ENCODE peak calls at places on chromosome 5, in seven cellular contexts. A is SK-N-SH, L is HCT116, Q is GM12878, W is K562, T is HepG2, J is H1. M is an unnamed sample.
A peak's percentile ranks its signal among the peaks of the same experiment; 100 is the strongest.

GRCh38 chr5:72208324-72208723 is 101.0 kb downstream of the MAP1B start:
- DNase-seq in A (no peak), L (no peak), Q (no peak), W (no peak), T (no peak), J (no peak), M (no peak)

GRCh38 chr5:10760976-10761841 is at the start of gene DAP:
- DNase-seq in A (peak; percentile 96), L (peak; percentile 51), Q (peak; percentile 63), W (peak; percentile 94), T (peak; percentile 36), J (peak; percentile 87), M (peak; percentile 73)

GRCh38 chr5:160479926-160480325 is 58.3 kb downstream of the PTTG1 start:
- DNase-seq in A (no peak), L (no peak), Q (no peak), W (no peak), T (no peak), J (no peak), M (no peak)

GRCh38 chr5:79025054-79025465 is 40.0 kb upstream of the ARSB start:
- DNase-seq in A (peak; percentile 56), L (peak; percentile 33), Q (no peak), W (peak; percentile 72), T (peak; percentile 41), J (peak; percentile 78), M (peak; percentile 57)

GRCh38 chr5:148653840-148654781 is at the start of gene HTR4:
- DNase-seq in A (peak; percentile 77), L (no peak), Q (no peak), W (no peak), T (no peak), J (peak; percentile 54), M (no peak)

GRCh38 chr5:6979061-6979460 is 265.8 kb downstream of the TENT4A start:
- DNase-seq in A (no peak), L (no peak), Q (no peak), W (no peak), T (no peak), J (no peak), M (no peak)

GRCh38 chr5:51465165-51465564 is 81.9 kb downstream of the ISL1 start:
- DNase-seq in A (peak; percentile 40), L (no peak), Q (no peak), W (no peak), T (no peak), J (no peak), M (no peak)

GRCh38 chr5:151081426-151082273 is 816 bp upstream of the TNIP1 start:
- DNase-seq in A (no peak), L (no peak), Q (no peak), W (peak; percentile 81), T (peak; percentile 65), J (no peak), M (no peak)

GRCh38 chr5:14806452-14806851 is 65.1 kb downstream of the ANKH start:
- DNase-seq in A (no peak), L (no peak), Q (no peak), W (peak; percentile 3), T (no peak), J (no peak), M (no peak)

GRCh38 chr5:54874337-54875021 is 110.9 kb downstream of the ESM1 start:
- DNase-seq in A (no peak), L (no peak), Q (no peak), W (no peak), T (no peak), J (no peak), M (no peak)

GRCh38 chr5:97266576-97266975 is 83.5 kb upstream of the RIOK2 start:
- DNase-seq in A (no peak), L (no peak), Q (no peak), W (no peak), T (no peak), J (no peak), M (no peak)

GRCh38 chr5:119315516-119315949 is 40.3 kb upstream of the TNFAIP8 start:
- DNase-seq in A (peak; percentile 38), L (no peak), Q (peak; percentile 69), W (peak; percentile 80), T (peak; percentile 31), J (no peak), M (no peak)

DNA sequence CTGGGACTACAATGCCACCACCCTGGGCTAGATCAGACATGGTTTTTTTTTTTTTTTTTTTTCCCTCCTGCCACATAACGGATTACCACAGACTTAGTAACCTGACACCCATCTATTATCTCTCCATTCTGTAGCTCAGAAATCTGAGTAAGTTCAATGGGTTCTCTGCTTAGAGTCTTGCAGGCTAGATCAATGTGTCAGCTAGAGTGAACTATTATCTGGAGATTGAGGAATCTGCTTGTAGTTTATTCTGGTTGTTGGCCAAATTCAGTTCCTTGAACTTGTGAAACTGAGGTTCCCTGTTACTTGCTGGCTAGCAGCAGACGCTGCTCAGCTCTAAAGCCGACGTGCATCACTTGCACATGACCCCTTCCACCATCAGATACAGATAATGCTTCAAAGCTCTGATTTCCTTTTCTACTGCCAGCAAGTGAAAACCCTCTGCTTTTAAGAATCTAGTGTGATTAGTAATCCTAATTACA is 664.0 kb upstream of the CDH9 start:
- DNase-seq in A (no peak), L (no peak), Q (no peak), W (no peak), T (no peak), J (no peak), M (peak; percentile 18)
- TF ChIP-seq YY1 in A (no peak), L (no peak), Q (no peak), W (no peak), T (no peak), J (no peak), M (no peak)

GRCh38 chr5:139696167-139696893 is 48.2 kb downstream of the CXXC5 start:
- DNase-seq in A (no peak), L (no peak), Q (no peak), W (peak; percentile 75), T (no peak), J (no peak), M (no peak)
- H3K9ac ChIP-seq in A (peak overlapping the region; percentile 85), L (peak overlapping the region; percentile 56), Q (no peak overlapping the region), W (peak overlapping the region; percentile 96), T (peak overlapping the region; percentile 81), J (no peak overlapping the region), M (peak overlapping the region; percentile 83)

GRCh38 chr5:134563962-134564361 is 38.5 kb downstream of the JADE2 start:
- DNase-seq in A (no peak), L (no peak), Q (no peak), W (no peak), T (no peak), J (no peak), M (no peak)
- TF ChIP-seq YY1 in A (no peak), L (no peak), Q (no peak), W (no peak), T (no peak), J (no peak), M (no peak)

DNA sequence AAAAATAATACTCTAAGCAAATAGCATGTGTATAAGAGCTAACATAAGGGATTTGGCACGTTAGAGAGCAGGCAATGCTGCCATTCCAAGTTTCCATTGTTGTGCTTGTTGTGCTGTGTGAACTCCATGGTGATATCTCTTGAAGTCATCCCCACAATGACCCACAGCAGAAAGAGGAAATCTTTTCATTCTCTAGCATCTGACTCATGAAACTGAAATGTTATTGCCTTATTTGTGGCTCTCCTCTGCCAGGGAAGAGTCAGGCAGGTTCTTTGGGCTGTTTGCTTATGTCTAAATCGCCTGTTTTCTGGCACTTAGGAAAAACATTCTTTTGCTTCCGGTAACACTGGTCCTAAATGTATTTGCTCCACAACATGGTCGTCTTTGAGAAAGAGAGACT is 188.6 kb downstream of the CSNK1G3 start:
- DNase-seq in A (no peak), L (peak; percentile 32), Q (no peak), W (no peak), T (no peak), J (no peak), M (no peak)
- H3K9ac ChIP-seq in A (peak overlapping the region; percentile 64), L (no peak overlapping the region), Q (no peak overlapping the region), W (no peak overlapping the region), T (no peak overlapping the region), J (no peak overlapping the region), M (no peak overlapping the region)

GRCh38 chr5:179762079-179762780 is 29.6 kb downstream of the MAML1 start:
- DNase-seq in A (peak; percentile 39), L (no peak), Q (peak; percentile 12), W (peak; percentile 66), T (peak; percentile 9), J (no peak), M (no peak)
- TF ChIP-seq YY1 in A (no peak), L (no peak), Q (no peak), W (no peak), T (no peak), J (no peak), M (no peak)

GRCh38 chr5:172002310-172002709 is 4.1 kb downstream of the FBXW11 start:
- DNase-seq in A (peak; percentile 50), L (peak; percentile 28), Q (no peak), W (peak; percentile 50), T (peak; percentile 38), J (no peak), M (no peak)

GRCh38 chr5:171999100-171999499 is 7.3 kb downstream of the FBXW11 start:
- DNase-seq in A (no peak), L (no peak), Q (no peak), W (no peak), T (no peak), J (no peak), M (no peak)

GRCh38 chr5:171997011-171997410 is 9.4 kb downstream of the FBXW11 start:
- DNase-seq in A (no peak), L (no peak), Q (no peak), W (no peak), T (peak; percentile 10), J (no peak), M (no peak)

GRCh38 chr5:172002840-172003512 is 3.5 kb downstream of the FBXW11 start:
- DNase-seq in A (peak; percentile 14), L (no peak), Q (no peak), W (no peak), T (no peak), J (no peak), M (no peak)

DNA sequence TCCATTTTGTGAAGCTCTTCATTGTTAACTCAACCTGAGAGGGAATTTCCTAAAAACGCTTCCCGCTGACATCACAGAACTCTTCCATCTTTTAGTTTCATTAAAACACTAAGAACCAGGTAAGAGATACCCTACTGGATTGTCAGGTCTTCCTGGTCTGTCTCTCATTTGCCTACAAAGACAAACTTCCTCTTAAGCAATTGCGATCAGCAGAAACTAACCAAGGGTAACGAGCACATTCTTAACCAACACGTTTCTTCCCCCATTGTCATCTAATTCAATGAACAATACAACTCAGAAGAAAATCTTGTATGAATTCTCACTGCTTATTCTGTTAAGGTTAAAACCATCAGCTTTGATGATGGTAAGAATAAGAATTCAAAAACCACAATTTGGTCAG is 6.6 kb downstream of the FBXW11 start:
- DNase-seq in A (no peak), L (no peak), Q (peak; percentile 57), W (no peak), T (no peak), J (no peak), M (no peak)
- H3K9ac ChIP-seq in A (no peak overlapping the region), L (no peak overlapping the region), Q (no peak overlapping the region), W (no peak overlapping the region), T (no peak overlapping the region), J (no peak overlapping the region), M (no peak overlapping the region)

GRCh38 chr5:16776611-16777251 is 159.4 kb downstream of the MYO10 start:
- DNase-seq in A (no peak), L (no peak), Q (no peak), W (peak; percentile 32), T (peak; percentile 62), J (no peak), M (peak; percentile 44)
- TF ChIP-seq YY1 in A (no peak), L (no peak), Q (no peak), W (no peak), T (no peak), J (no peak), M (no peak)